ENCODE peak calls at places on chromosome 19, in eight cellular contexts. One of them, this sample, is unnamed.

GRCh38 chr19:33385956-33386355 is 12.4 kb downstream of the CEBPG start:
- DNase-seq in fibroblast of mammary gland: no peak
- DNase-seq in NCI-H187 treated with DMSO at 0.1 percent for 48 hours: no peak
- DNase-seq in Right ventricle myocardium superior: peak; percentile 80
- DNase-seq in astrocyte of the cerebellum: no peak
- DNase-seq in stimulated activated CD4-positive, alpha-beta T cell treated with anti-CD3 and anti-CD28 coated beads, Interleukin-4, amount 100 ng/mL, for 4 hours: no peak
- DNase-seq in NCI-H1105: peak; percentile 32
- DNase-seq in caudate nucleus: no peak
- DNase-seq in this sample: no peak

GRCh38 chr19:30653646-30654386 is 281.6 kb downstream of the ZNF536 start:
- DNase-seq in fibroblast of mammary gland: no peak
- DNase-seq in NCI-H187 treated with DMSO at 0.1 percent for 48 hours: no peak
- DNase-seq in Right ventricle myocardium superior: no peak
- DNase-seq in astrocyte of the cerebellum: no peak
- DNase-seq in stimulated activated CD4-positive, alpha-beta T cell treated with anti-CD3 and anti-CD28 coated beads, Interleukin-4, amount 100 ng/mL, for 4 hours: no peak
- DNase-seq in NCI-H1105: no peak
- DNase-seq in caudate nucleus: no peak
- DNase-seq in this sample: no peak

GRCh38 chr19:41218615-41219507 is at the start of gene AXL:
- DNase-seq in fibroblast of mammary gland: peak; percentile 70
- DNase-seq in NCI-H187 treated with DMSO at 0.1 percent for 48 hours: no peak
- DNase-seq in Right ventricle myocardium superior: peak; percentile 89
- DNase-seq in astrocyte of the cerebellum: peak; percentile 13
- DNase-seq in stimulated activated CD4-positive, alpha-beta T cell treated with anti-CD3 and anti-CD28 coated beads, Interleukin-4, amount 100 ng/mL, for 4 hours: no peak
- DNase-seq in NCI-H1105: no peak
- DNase-seq in caudate nucleus: peak; percentile 82
- DNase-seq in this sample: peak; percentile 85

GRCh38 chr19:51927859-51928258 is 587 bp downstream of the ZNF613 start:
- DNase-seq in fibroblast of mammary gland: no peak
- DNase-seq in NCI-H187 treated with DMSO at 0.1 percent for 48 hours: no peak
- DNase-seq in Right ventricle myocardium superior: no peak
- DNase-seq in astrocyte of the cerebellum: no peak
- DNase-seq in stimulated activated CD4-positive, alpha-beta T cell treated with anti-CD3 and anti-CD28 coated beads, Interleukin-4, amount 100 ng/mL, for 4 hours: no peak
- DNase-seq in NCI-H1105: no peak
- DNase-seq in caudate nucleus: no peak
- DNase-seq in this sample: no peak

GRCh38 chr19:44260695-44261446 is 1.2 kb downstream of the ZNF233 start:
- DNase-seq in fibroblast of mammary gland: peak; percentile 59
- DNase-seq in NCI-H187 treated with DMSO at 0.1 percent for 48 hours: no peak
- DNase-seq in Right ventricle myocardium superior: no peak
- DNase-seq in astrocyte of the cerebellum: no peak
- DNase-seq in stimulated activated CD4-positive, alpha-beta T cell treated with anti-CD3 and anti-CD28 coated beads, Interleukin-4, amount 100 ng/mL, for 4 hours: no peak
- DNase-seq in NCI-H1105: no peak
- DNase-seq in caudate nucleus: no peak
- DNase-seq in this sample: no peak

GRCh38 chr19:16273005-16273404 is 51.6 kb upstream of the KLF2 start:
- DNase-seq in fibroblast of mammary gland: no peak
- DNase-seq in NCI-H187 treated with DMSO at 0.1 percent for 48 hours: no peak
- DNase-seq in Right ventricle myocardium superior: peak; percentile 64
- DNase-seq in astrocyte of the cerebellum: peak; percentile 68
- DNase-seq in stimulated activated CD4-positive, alpha-beta T cell treated with anti-CD3 and anti-CD28 coated beads, Interleukin-4, amount 100 ng/mL, for 4 hours: no peak
- DNase-seq in NCI-H1105: no peak
- DNase-seq in caudate nucleus: peak; percentile 42
- DNase-seq in this sample: peak; percentile 30

GRCh38 chr19:49116544-49116943 is 2.4 kb downstream of the LIN7B start:
- DNase-seq in fibroblast of mammary gland: no peak
- DNase-seq in NCI-H187 treated with DMSO at 0.1 percent for 48 hours: no peak
- DNase-seq in Right ventricle myocardium superior: peak; percentile 81
- DNase-seq in astrocyte of the cerebellum: no peak
- DNase-seq in stimulated activated CD4-positive, alpha-beta T cell treated with anti-CD3 and anti-CD28 coated beads, Interleukin-4, amount 100 ng/mL, for 4 hours: no peak
- DNase-seq in NCI-H1105: no peak
- DNase-seq in caudate nucleus: no peak
- DNase-seq in this sample: no peak

GRCh38 chr19:13796301-13797057 is 1.2 kb downstream of the ZSWIM4 start:
- DNase-seq in fibroblast of mammary gland: peak; percentile 97
- DNase-seq in NCI-H187 treated with DMSO at 0.1 percent for 48 hours: no peak
- DNase-seq in Right ventricle myocardium superior: peak; percentile 81
- DNase-seq in astrocyte of the cerebellum: peak; percentile 91
- DNase-seq in stimulated activated CD4-positive, alpha-beta T cell treated with anti-CD3 and anti-CD28 coated beads, Interleukin-4, amount 100 ng/mL, for 4 hours: no peak
- DNase-seq in NCI-H1105: no peak
- DNase-seq in caudate nucleus: no peak
- DNase-seq in this sample: peak; percentile 97

GRCh38 chr19:660793-661426 is 2.1 kb downstream of the RNF126 start:
- DNase-seq in fibroblast of mammary gland: no peak
- DNase-seq in NCI-H187 treated with DMSO at 0.1 percent for 48 hours: no peak
- DNase-seq in Right ventricle myocardium superior: no peak
- DNase-seq in astrocyte of the cerebellum: no peak
- DNase-seq in stimulated activated CD4-positive, alpha-beta T cell treated with anti-CD3 and anti-CD28 coated beads, Interleukin-4, amount 100 ng/mL, for 4 hours: no peak
- DNase-seq in NCI-H1105: no peak
- DNase-seq in caudate nucleus: no peak
- DNase-seq in this sample: no peak

GRCh38 chr19:18049390-18049789 is 37.3 kb downstream of the IL12RB1 start:
- DNase-seq in fibroblast of mammary gland: peak; percentile 31
- DNase-seq in NCI-H187 treated with DMSO at 0.1 percent for 48 hours: no peak
- DNase-seq in Right ventricle myocardium superior: peak; percentile 97
- DNase-seq in astrocyte of the cerebellum: no peak
- DNase-seq in stimulated activated CD4-positive, alpha-beta T cell treated with anti-CD3 and anti-CD28 coated beads, Interleukin-4, amount 100 ng/mL, for 4 hours: no peak
- DNase-seq in NCI-H1105: no peak
- DNase-seq in caudate nucleus: peak; percentile 46
- DNase-seq in this sample: peak; percentile 59

GRCh38 chr19:42512743-42513304 is 15.5 kb downstream of the CEACAM1 start:
- DNase-seq in fibroblast of mammary gland: no peak
- DNase-seq in NCI-H187 treated with DMSO at 0.1 percent for 48 hours: no peak
- DNase-seq in Right ventricle myocardium superior: no peak
- DNase-seq in astrocyte of the cerebellum: peak; percentile 8
- DNase-seq in stimulated activated CD4-positive, alpha-beta T cell treated with anti-CD3 and anti-CD28 coated beads, Interleukin-4, amount 100 ng/mL, for 4 hours: no peak
- DNase-seq in NCI-H1105: no peak
- DNase-seq in caudate nucleus: no peak
- DNase-seq in this sample: no peak

GRCh38 chr19:17117250-17117789 is 41.7 kb downstream of the MYO9B start:
- DNase-seq in fibroblast of mammary gland: no peak
- DNase-seq in NCI-H187 treated with DMSO at 0.1 percent for 48 hours: no peak
- DNase-seq in Right ventricle myocardium superior: no peak
- DNase-seq in astrocyte of the cerebellum: no peak
- DNase-seq in stimulated activated CD4-positive, alpha-beta T cell treated with anti-CD3 and anti-CD28 coated beads, Interleukin-4, amount 100 ng/mL, for 4 hours: no peak
- DNase-seq in NCI-H1105: no peak
- DNase-seq in caudate nucleus: no peak
- DNase-seq in this sample: no peak

GRCh38 chr19:47032171-47032811 is 12.7 kb downstream of the NPAS1 start:
- DNase-seq in fibroblast of mammary gland: no peak
- DNase-seq in NCI-H187 treated with DMSO at 0.1 percent for 48 hours: no peak
- DNase-seq in Right ventricle myocardium superior: no peak
- DNase-seq in astrocyte of the cerebellum: no peak
- DNase-seq in stimulated activated CD4-positive, alpha-beta T cell treated with anti-CD3 and anti-CD28 coated beads, Interleukin-4, amount 100 ng/mL, for 4 hours: peak; percentile 62
- DNase-seq in NCI-H1105: peak; percentile 54
- DNase-seq in caudate nucleus: peak; percentile 27
- DNase-seq in this sample: no peak

GRCh38 chr19:7333198-7334118 is 15.3 kb upstream of the ARHGEF18 start:
- DNase-seq in fibroblast of mammary gland: peak; percentile 12
- DNase-seq in NCI-H187 treated with DMSO at 0.1 percent for 48 hours: no peak
- DNase-seq in Right ventricle myocardium superior: no peak
- DNase-seq in astrocyte of the cerebellum: no peak
- DNase-seq in stimulated activated CD4-positive, alpha-beta T cell treated with anti-CD3 and anti-CD28 coated beads, Interleukin-4, amount 100 ng/mL, for 4 hours: no peak
- DNase-seq in NCI-H1105: no peak
- DNase-seq in caudate nucleus: no peak
- DNase-seq in this sample: peak; percentile 30

GRCh38 chr19:38265213-38265861 is 964 bp downstream of the SPINT2 start:
- DNase-seq in fibroblast of mammary gland: no peak
- DNase-seq in NCI-H187 treated with DMSO at 0.1 percent for 48 hours: no peak
- DNase-seq in Right ventricle myocardium superior: no peak
- DNase-seq in astrocyte of the cerebellum: no peak
- DNase-seq in stimulated activated CD4-positive, alpha-beta T cell treated with anti-CD3 and anti-CD28 coated beads, Interleukin-4, amount 100 ng/mL, for 4 hours: no peak
- DNase-seq in NCI-H1105: no peak
- DNase-seq in caudate nucleus: no peak
- DNase-seq in this sample: no peak

GRCh38 chr19:28555317-28555716 is 657.6 kb downstream of the UQCRFS1 start:
- DNase-seq in fibroblast of mammary gland: no peak
- DNase-seq in NCI-H187 treated with DMSO at 0.1 percent for 48 hours: no peak
- DNase-seq in Right ventricle myocardium superior: no peak
- DNase-seq in astrocyte of the cerebellum: no peak
- DNase-seq in stimulated activated CD4-positive, alpha-beta T cell treated with anti-CD3 and anti-CD28 coated beads, Interleukin-4, amount 100 ng/mL, for 4 hours: no peak
- DNase-seq in NCI-H1105: no peak
- DNase-seq in caudate nucleus: no peak
- DNase-seq in this sample: no peak

GRCh38 chr19:4581381-4582111 is 22.1 kb upstream of the SEMA6B start:
- DNase-seq in fibroblast of mammary gland: no peak
- DNase-seq in NCI-H187 treated with DMSO at 0.1 percent for 48 hours: no peak
- DNase-seq in Right ventricle myocardium superior: no peak
- DNase-seq in astrocyte of the cerebellum: no peak
- DNase-seq in stimulated activated CD4-positive, alpha-beta T cell treated with anti-CD3 and anti-CD28 coated beads, Interleukin-4, amount 100 ng/mL, for 4 hours: peak; percentile 26
- DNase-seq in NCI-H1105: peak; percentile 35
- DNase-seq in caudate nucleus: no peak
- DNase-seq in this sample: peak; percentile 35

GRCh38 chr19:46723023-46723461 is 6.1 kb upstream of the PRKD2 start:
- DNase-seq in fibroblast of mammary gland: no peak
- DNase-seq in NCI-H187 treated with DMSO at 0.1 percent for 48 hours: no peak
- DNase-seq in Right ventricle myocardium superior: peak; percentile 40
- DNase-seq in astrocyte of the cerebellum: no peak
- DNase-seq in stimulated activated CD4-positive, alpha-beta T cell treated with anti-CD3 and anti-CD28 coated beads, Interleukin-4, amount 100 ng/mL, for 4 hours: no peak
- DNase-seq in NCI-H1105: no peak
- DNase-seq in caudate nucleus: no peak
- DNase-seq in this sample: no peak

GRCh38 chr19:30082611-30083010 is 140.6 kb downstream of the URI1 start:
- DNase-seq in fibroblast of mammary gland: no peak
- DNase-seq in NCI-H187 treated with DMSO at 0.1 percent for 48 hours: no peak
- DNase-seq in Right ventricle myocardium superior: no peak
- DNase-seq in astrocyte of the cerebellum: no peak
- DNase-seq in stimulated activated CD4-positive, alpha-beta T cell treated with anti-CD3 and anti-CD28 coated beads, Interleukin-4, amount 100 ng/mL, for 4 hours: no peak
- DNase-seq in NCI-H1105: no peak
- DNase-seq in caudate nucleus: no peak
- DNase-seq in this sample: no peak

GRCh38 chr19:8221161-8221560 is 12.0 kb downstream of the CERS4 start:
- DNase-seq in fibroblast of mammary gland: no peak
- DNase-seq in NCI-H187 treated with DMSO at 0.1 percent for 48 hours: no peak
- DNase-seq in Right ventricle myocardium superior: no peak
- DNase-seq in astrocyte of the cerebellum: no peak
- DNase-seq in stimulated activated CD4-positive, alpha-beta T cell treated with anti-CD3 and anti-CD28 coated beads, Interleukin-4, amount 100 ng/mL, for 4 hours: no peak
- DNase-seq in NCI-H1105: no peak
- DNase-seq in caudate nucleus: peak; percentile 29
- DNase-seq in this sample: no peak

GRCh38 chr19:16208064-16208759 is 10.5 kb downstream of the AP1M1 start:
- DNase-seq in fibroblast of mammary gland: no peak
- DNase-seq in NCI-H187 treated with DMSO at 0.1 percent for 48 hours: no peak
- DNase-seq in Right ventricle myocardium superior: no peak
- DNase-seq in astrocyte of the cerebellum: no peak
- DNase-seq in stimulated activated CD4-positive, alpha-beta T cell treated with anti-CD3 and anti-CD28 coated beads, Interleukin-4, amount 100 ng/mL, for 4 hours: no peak
- DNase-seq in NCI-H1105: no peak
- DNase-seq in caudate nucleus: no peak
- DNase-seq in this sample: no peak

GRCh38 chr19:31338069-31338767 is 11.0 kb downstream of the TSHZ3 start:
- DNase-seq in fibroblast of mammary gland: peak; percentile 78
- DNase-seq in NCI-H187 treated with DMSO at 0.1 percent for 48 hours: no peak
- DNase-seq in Right ventricle myocardium superior: peak; percentile 67
- DNase-seq in astrocyte of the cerebellum: no peak
- DNase-seq in stimulated activated CD4-positive, alpha-beta T cell treated with anti-CD3 and anti-CD28 coated beads, Interleukin-4, amount 100 ng/mL, for 4 hours: no peak
- DNase-seq in NCI-H1105: no peak
- DNase-seq in caudate nucleus: no peak
- DNase-seq in this sample: peak; percentile 75

GRCh38 chr19:10852941-10853340 is 4.7 kb downstream of the C19orf38 start:
- DNase-seq in fibroblast of mammary gland: no peak
- DNase-seq in NCI-H187 treated with DMSO at 0.1 percent for 48 hours: no peak
- DNase-seq in Right ventricle myocardium superior: no peak
- DNase-seq in astrocyte of the cerebellum: no peak
- DNase-seq in stimulated activated CD4-positive, alpha-beta T cell treated with anti-CD3 and anti-CD28 coated beads, Interleukin-4, amount 100 ng/mL, for 4 hours: no peak
- DNase-seq in NCI-H1105: no peak
- DNase-seq in caudate nucleus: no peak
- DNase-seq in this sample: no peak

GRCh38 chr19:3554254-3555083 is 2.9 kb downstream of the MFSD12 start:
- DNase-seq in fibroblast of mammary gland: no peak
- DNase-seq in NCI-H187 treated with DMSO at 0.1 percent for 48 hours: no peak
- DNase-seq in Right ventricle myocardium superior: no peak
- DNase-seq in astrocyte of the cerebellum: no peak
- DNase-seq in stimulated activated CD4-positive, alpha-beta T cell treated with anti-CD3 and anti-CD28 coated beads, Interleukin-4, amount 100 ng/mL, for 4 hours: no peak
- DNase-seq in NCI-H1105: no peak
- DNase-seq in caudate nucleus: no peak
- DNase-seq in this sample: no peak

GRCh38 chr19:3285647-3286176 is 61.3 kb downstream of the CELF5 start:
- DNase-seq in fibroblast of mammary gland: peak; percentile 23
- DNase-seq in NCI-H187 treated with DMSO at 0.1 percent for 48 hours: no peak
- DNase-seq in Right ventricle myocardium superior: no peak
- DNase-seq in astrocyte of the cerebellum: no peak
- DNase-seq in stimulated activated CD4-positive, alpha-beta T cell treated with anti-CD3 and anti-CD28 coated beads, Interleukin-4, amount 100 ng/mL, for 4 hours: peak; percentile 35
- DNase-seq in NCI-H1105: no peak
- DNase-seq in caudate nucleus: no peak
- DNase-seq in this sample: no peak

GRCh38 chr19:4993683-4994082 is 24.8 kb downstream of the KDM4B start:
- DNase-seq in fibroblast of mammary gland: no peak
- DNase-seq in NCI-H187 treated with DMSO at 0.1 percent for 48 hours: no peak
- DNase-seq in Right ventricle myocardium superior: no peak
- DNase-seq in astrocyte of the cerebellum: no peak
- DNase-seq in stimulated activated CD4-positive, alpha-beta T cell treated with anti-CD3 and anti-CD28 coated beads, Interleukin-4, amount 100 ng/mL, for 4 hours: no peak
- DNase-seq in NCI-H1105: no peak
- DNase-seq in caudate nucleus: no peak
- DNase-seq in this sample: no peak

GRCh38 chr19:38583219-38583984 is 34.4 kb downstream of the MAP4K1 start:
- DNase-seq in fibroblast of mammary gland: no peak
- DNase-seq in NCI-H187 treated with DMSO at 0.1 percent for 48 hours: no peak
- DNase-seq in Right ventricle myocardium superior: no peak
- DNase-seq in astrocyte of the cerebellum: no peak
- DNase-seq in stimulated activated CD4-positive, alpha-beta T cell treated with anti-CD3 and anti-CD28 coated beads, Interleukin-4, amount 100 ng/mL, for 4 hours: no peak
- DNase-seq in NCI-H1105: no peak
- DNase-seq in caudate nucleus: no peak
- DNase-seq in this sample: no peak

GRCh38 chr19:38559428-38560401 is 58.0 kb downstream of the MAP4K1 start:
- DNase-seq in fibroblast of mammary gland: no peak
- DNase-seq in NCI-H187 treated with DMSO at 0.1 percent for 48 hours: no peak
- DNase-seq in Right ventricle myocardium superior: no peak
- DNase-seq in astrocyte of the cerebellum: no peak
- DNase-seq in stimulated activated CD4-positive, alpha-beta T cell treated with anti-CD3 and anti-CD28 coated beads, Interleukin-4, amount 100 ng/mL, for 4 hours: no peak
- DNase-seq in NCI-H1105: no peak
- DNase-seq in caudate nucleus: no peak
- DNase-seq in this sample: no peak

GRCh38 chr19:42270346-42271044 is 1.4 kb downstream of the CIC start:
- DNase-seq in fibroblast of mammary gland: peak; percentile 81
- DNase-seq in NCI-H187 treated with DMSO at 0.1 percent for 48 hours: no peak
- DNase-seq in Right ventricle myocardium superior: peak; percentile 68
- DNase-seq in astrocyte of the cerebellum: no peak
- DNase-seq in stimulated activated CD4-positive, alpha-beta T cell treated with anti-CD3 and anti-CD28 coated beads, Interleukin-4, amount 100 ng/mL, for 4 hours: peak; percentile 58
- DNase-seq in NCI-H1105: no peak
- DNase-seq in caudate nucleus: peak; percentile 75
- DNase-seq in this sample: peak; percentile 85

GRCh38 chr19:31894451-31894850 is 451.0 kb upstream of the ZNF507 start:
- DNase-seq in fibroblast of mammary gland: no peak
- DNase-seq in NCI-H187 treated with DMSO at 0.1 percent for 48 hours: no peak
- DNase-seq in Right ventricle myocardium superior: no peak
- DNase-seq in astrocyte of the cerebellum: no peak
- DNase-seq in stimulated activated CD4-positive, alpha-beta T cell treated with anti-CD3 and anti-CD28 coated beads, Interleukin-4, amount 100 ng/mL, for 4 hours: no peak
- DNase-seq in NCI-H1105: no peak
- DNase-seq in caudate nucleus: no peak
- DNase-seq in this sample: no peak

GRCh38 chr19:56106993-56107392 is 14.1 kb downstream of the ZNF787 start:
- DNase-seq in fibroblast of mammary gland: no peak
- DNase-seq in NCI-H187 treated with DMSO at 0.1 percent for 48 hours: no peak
- DNase-seq in Right ventricle myocardium superior: peak; percentile 27
- DNase-seq in astrocyte of the cerebellum: no peak
- DNase-seq in stimulated activated CD4-positive, alpha-beta T cell treated with anti-CD3 and anti-CD28 coated beads, Interleukin-4, amount 100 ng/mL, for 4 hours: no peak
- DNase-seq in NCI-H1105: no peak
- DNase-seq in caudate nucleus: no peak
- DNase-seq in this sample: no peak

GRCh38 chr19:50315773-50316448 is 13.3 kb downstream of the KCNC3 start:
- DNase-seq in fibroblast of mammary gland: no peak
- DNase-seq in NCI-H187 treated with DMSO at 0.1 percent for 48 hours: no peak
- DNase-seq in Right ventricle myocardium superior: no peak
- DNase-seq in astrocyte of the cerebellum: no peak
- DNase-seq in stimulated activated CD4-positive, alpha-beta T cell treated with anti-CD3 and anti-CD28 coated beads, Interleukin-4, amount 100 ng/mL, for 4 hours: no peak
- DNase-seq in NCI-H1105: peak; percentile 54
- DNase-seq in caudate nucleus: peak; percentile 36
- DNase-seq in this sample: no peak

GRCh38 chr19:3606690-3607289 is at the start of gene TBXA2R:
- DNase-seq in fibroblast of mammary gland: peak; percentile 49
- DNase-seq in NCI-H187 treated with DMSO at 0.1 percent for 48 hours: no peak
- DNase-seq in Right ventricle myocardium superior: peak; percentile 90
- DNase-seq in astrocyte of the cerebellum: no peak
- DNase-seq in stimulated activated CD4-positive, alpha-beta T cell treated with anti-CD3 and anti-CD28 coated beads, Interleukin-4, amount 100 ng/mL, for 4 hours: peak; percentile 65
- DNase-seq in NCI-H1105: no peak
- DNase-seq in caudate nucleus: no peak
- DNase-seq in this sample: peak; percentile 60

GRCh38 chr19:49592486-49593232 is 1.7 kb downstream of the PRR12 start:
- DNase-seq in fibroblast of mammary gland: peak; percentile 14
- DNase-seq in NCI-H187 treated with DMSO at 0.1 percent for 48 hours: no peak
- DNase-seq in Right ventricle myocardium superior: no peak
- DNase-seq in astrocyte of the cerebellum: no peak
- DNase-seq in stimulated activated CD4-positive, alpha-beta T cell treated with anti-CD3 and anti-CD28 coated beads, Interleukin-4, amount 100 ng/mL, for 4 hours: no peak
- DNase-seq in NCI-H1105: no peak
- DNase-seq in caudate nucleus: no peak
- DNase-seq in this sample: no peak